ENCODE peak calls at places on chromosomes 6 and 20, in six cellular contexts. Z is GM23248, A is HCT116, L is hepatocyte, C is PC-3, O is GM23338. T is an unnamed sample.

GRCh38 chr6:36025932-36026327 is 1.5 kb upstream of the SLC26A8 start:
- DNase-seq in L (no peak), Z (peak; percentile 51), A (no peak), C (peak; percentile 26), O (peak; percentile 64), T (no peak)

GRCh38 chr6:31358302-31358701 is 1.3 kb upstream of the HLA-B start:
- DNase-seq in O (no peak), C (no peak), A (no peak), Z (no peak), L (no peak), T (no peak)

GRCh38 chr6:62285612-62286469 is at the start of gene KHDRBS2:
- DNase-seq in Z (peak; percentile 3), L (peak; percentile 95), O (peak; percentile 88), C (no peak), A (no peak), T (no peak)

GRCh38 chr6:166489301-166490155 is 97.0 kb downstream of the RAMACL start:
- DNase-seq in Z (no peak), A (no peak), C (no peak), O (peak; percentile 27), L (no peak), T (peak; percentile 66)

GRCh38 chr6:11494786-11495564 is 42.6 kb upstream of the TMEM170B start:
- DNase-seq in Z (peak; percentile 5), L (no peak), O (no peak), A (no peak), C (no peak), T (no peak)

GRCh38 chr6:107655245-107655644 is 165.3 kb downstream of the SOBP start:
- DNase-seq in Z (peak; percentile 16), A (no peak), C (no peak), O (peak; percentile 85), L (no peak), T (peak; percentile 29)

GRCh38 chr6:162058281-162058875 is 669.2 kb downstream of the PRKN start:
- DNase-seq in A (peak; percentile 93), C (peak; percentile 75), Z (peak; percentile 1), L (peak; percentile 82), O (no peak), T (no peak)

GRCh38 chr6:43759926-43760798 is 9.8 kb upstream of the VEGFA start:
- DNase-seq in A (no peak), L (no peak), O (no peak), Z (no peak), C (no peak), T (no peak)

GRCh38 chr6:92589970-92590369 is 829.4 kb downstream of the EPHA7 start:
- DNase-seq in O (no peak), L (peak; percentile 7), C (peak; percentile 9), Z (no peak), A (no peak), T (no peak)

GRCh38 chr6:106253194-106253593 is 72.4 kb downstream of the ATG5 start:
- DNase-seq in L (no peak), O (no peak), C (peak; percentile 91), A (no peak), Z (peak; percentile 93), T (peak; percentile 27)

GRCh38 chr6:4281341-4282293 is 146.2 kb upstream of the ECI2 start:
- DNase-seq in C (peak; percentile 81), O (peak; percentile 85), A (no peak), Z (peak; percentile 51), L (peak; percentile 78), T (peak; percentile 64)

GRCh38 chr20:53080969-53081871 is 109.1 kb downstream of the TSHZ2 start:
- DNase-seq in C (peak; percentile 51), A (no peak), L (peak; percentile 69), O (no peak), Z (peak; percentile 38), T (peak; percentile 13)

DNA sequence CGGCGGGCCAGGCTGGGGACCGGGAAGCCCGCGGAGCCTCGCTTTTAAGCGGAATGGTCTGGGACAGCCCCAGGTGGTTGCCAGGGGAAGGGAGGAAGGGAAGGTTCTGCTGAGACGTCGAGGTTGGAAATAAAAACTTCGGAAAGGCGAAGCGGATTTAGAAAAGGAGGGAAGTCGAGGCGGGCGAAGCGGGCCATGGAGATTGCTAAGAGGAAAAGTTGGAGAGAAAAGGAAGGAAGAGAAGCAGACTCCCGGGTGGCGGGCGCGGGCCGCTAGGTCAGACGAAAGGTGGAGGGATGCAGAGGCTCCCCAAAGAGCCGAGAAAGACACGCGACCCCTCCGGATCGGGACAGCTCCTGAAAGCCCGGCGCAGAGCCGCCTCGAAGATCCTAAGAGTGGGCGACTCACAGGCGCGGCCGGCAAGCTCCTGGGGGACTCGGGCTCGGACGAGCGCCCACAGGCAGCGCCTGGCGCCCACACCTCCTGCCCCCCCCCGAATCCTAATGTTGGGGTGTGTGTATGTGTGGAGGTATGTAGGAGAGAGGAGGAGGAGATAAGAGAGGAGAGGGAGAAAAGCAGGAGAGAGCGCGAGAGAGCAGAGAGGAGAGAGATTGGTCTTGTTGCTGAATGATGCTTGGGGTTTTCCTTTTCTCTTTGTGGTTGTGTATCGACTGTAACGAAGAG is 1.4 kb downstream of the TFAP2B start:
- DNase-seq in L (no peak), C (no peak), Z (peak; percentile 8), O (peak; percentile 71), A (no peak), T (no peak)
- TF ChIP-seq EZH2 in L (peak; percentile 96), C (no peak), Z (peak; percentile 70), O (peak; percentile 88), A (no peak), T (peak; percentile 89)

GRCh38 chr6:144064831-144065668 is 30.3 kb downstream of the SF3B5 start:
- DNase-seq in L (peak; percentile 7), A (no peak), Z (peak; percentile 33), O (peak; percentile 30), C (no peak), T (peak; percentile 11)
- TF ChIP-seq EZH2 in L (peak; percentile 37), A (no peak), Z (peak; percentile 91), O (peak; percentile 63), C (no peak), T (no peak)

GRCh38 chr20:21513181-21513663 is 642 bp downstream of the NKX2-2 start:
- DNase-seq in A (no peak), Z (peak; percentile 25), C (no peak), L (no peak), O (peak; percentile 47), T (no peak)

GRCh38 chr20:21512634-21513180 is 1.2 kb downstream of the NKX2-2 start:
- DNase-seq in Z (no peak), O (no peak), C (no peak), A (no peak), L (no peak), T (no peak)

GRCh38 chr20:21510995-21511394 is 2.9 kb downstream of the NKX2-2 start:
- DNase-seq in O (no peak), A (no peak), C (no peak), Z (no peak), L (no peak), T (no peak)

GRCh38 chr20:21511485-21511849 is 2.4 kb downstream of the NKX2-2 start:
- DNase-seq in Z (no peak), C (no peak), O (peak; percentile 45), L (no peak), A (no peak), T (no peak)

DNA sequence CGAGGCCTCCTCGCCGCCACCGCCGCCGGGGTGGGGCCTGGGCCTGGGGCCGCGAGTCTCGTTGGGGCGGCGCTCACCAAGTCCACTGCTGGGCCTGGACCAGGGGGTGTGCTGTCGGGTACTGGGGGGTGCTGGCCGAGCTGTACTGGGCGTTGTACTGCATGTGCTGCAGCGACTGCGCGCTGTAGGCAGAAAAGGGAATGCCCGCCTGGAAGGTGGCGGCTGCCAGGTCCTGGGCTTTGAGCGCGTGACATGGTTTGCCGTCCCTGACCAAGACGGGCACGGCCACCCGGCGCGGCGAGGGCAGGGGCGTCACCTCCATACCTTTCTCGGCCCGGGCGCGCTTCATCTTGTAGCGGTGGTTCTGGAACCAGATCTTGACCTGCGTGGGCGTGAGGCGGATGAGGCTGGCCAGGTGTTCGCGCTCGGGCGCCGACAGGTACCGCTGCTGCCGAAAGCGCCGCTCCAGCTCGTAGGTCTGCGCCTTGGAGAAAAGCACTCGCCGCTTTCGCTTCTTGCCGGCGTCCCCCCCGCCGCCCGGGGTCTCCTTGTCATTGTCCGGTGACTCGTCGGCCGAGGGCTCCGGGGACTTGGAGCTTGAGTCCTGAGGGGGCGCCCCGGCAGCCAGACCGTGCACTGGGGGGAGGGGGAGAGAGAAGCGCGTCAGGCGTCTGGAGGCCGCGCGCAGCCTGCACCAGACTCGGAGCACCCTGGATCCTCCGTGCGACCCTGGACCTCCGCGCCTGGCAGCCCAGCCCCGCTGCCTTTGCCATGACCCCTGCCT is 1.8 kb downstream of the NKX2-2 start:
- DNase-seq in L (no peak), O (peak; percentile 71), C (no peak), A (no peak), Z (no peak), T (no peak)
- TF ChIP-seq EZH2 in L (no peak), O (peak; percentile 89), C (no peak), A (no peak), Z (no peak), T (peak; percentile 96)

DNA sequence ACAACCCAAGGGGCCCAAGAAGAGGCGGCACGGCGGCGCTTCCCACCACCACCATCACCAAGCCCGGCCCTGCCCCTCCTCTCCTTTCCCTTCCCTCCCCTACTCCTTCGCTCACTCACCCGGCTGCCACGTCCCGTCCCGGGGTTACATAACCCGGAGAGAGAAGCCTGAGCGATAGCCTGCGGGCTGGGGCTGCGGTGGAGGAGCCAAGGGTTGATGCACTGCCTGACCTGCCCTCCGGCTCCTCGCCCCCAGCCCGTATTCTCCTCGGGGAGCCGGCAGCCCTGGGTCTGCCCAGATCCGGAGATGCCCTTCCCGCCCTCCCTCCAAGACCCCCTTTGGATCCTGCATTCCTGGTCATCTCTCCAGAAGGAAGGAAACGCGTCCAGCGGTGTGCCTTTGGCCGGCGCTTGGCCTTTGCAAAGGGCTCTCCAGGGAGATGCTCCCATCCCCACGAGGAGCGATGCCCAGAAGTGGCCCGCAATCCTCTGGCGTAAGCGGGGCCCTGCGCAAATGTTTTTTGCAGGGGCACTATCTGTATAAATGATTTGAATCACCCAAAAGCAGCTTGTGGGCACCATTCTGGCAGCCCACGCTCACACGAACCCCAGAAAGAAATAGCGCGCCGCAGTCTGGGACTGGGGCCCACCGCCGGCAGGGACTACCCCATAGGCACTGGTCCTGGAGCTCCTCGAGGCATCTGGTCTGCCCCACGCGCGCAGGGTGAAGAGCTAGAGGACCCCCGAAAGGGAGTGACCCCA is 4.7 kb upstream of the CPXM1 start:
- DNase-seq in C (no peak), Z (peak; percentile 52), O (peak; percentile 71), L (no peak), A (no peak), T (no peak)
- TF ChIP-seq EZH2 in C (no peak), Z (no peak), O (peak; percentile 88), L (no peak), A (no peak), T (peak; percentile 83)